ENCODE peak calls at places on chromosome 3, in six cellular contexts. F is H1, Z is IMR-90, E is neuronal stem cell, Q is H9, U is mesenchymal stem cell. A is an unnamed sample.

GRCh38 chr3:195872800-195873199 is 35.6 kb downstream of the TNK2 start:
- DNase-seq in F (no peak), Z (no peak), E (no peak), Q (no peak), U (no peak), A (no peak)

GRCh38 chr3:90015688-90016356 is 908.4 kb downstream of the EPHA3 start:
- DNase-seq in F (no peak), Z (peak; percentile 36), E (no peak), Q (no peak), U (peak; percentile 82), A (peak; percentile 94)

GRCh38 chr3:131544557-131544956 is 41.8 kb upstream of the MRPL3 start:
- DNase-seq in F (no peak), Z (no peak), E (no peak), Q (no peak), U (no peak), A (no peak)

GRCh38 chr3:161913786-161914389 is 417.3 kb downstream of the OTOL1 start:
- DNase-seq in F (no peak), Z (peak; percentile 71), E (no peak), Q (no peak), U (peak; percentile 87), A (no peak)

GRCh38 chr3:158106773-158107461 is 697 bp upstream of the SHOX2 start:
- DNase-seq in F (no peak), Z (no peak), E (no peak), Q (peak; percentile 67), U (peak; percentile 42), A (peak; percentile 80)

GRCh38 chr3:151443583-151443982 is 17.3 kb downstream of the IGSF10 start:
- DNase-seq in F (no peak), Z (no peak), E (peak; percentile 29), Q (no peak), U (no peak), A (peak; percentile 39)

GRCh38 chr3:4416427-4416826 is 50.6 kb downstream of the SUMF1 start:
- DNase-seq in F (no peak), Z (no peak), E (no peak), Q (no peak), U (no peak), A (no peak)

GRCh38 chr3:149720918-149721317 is 31.4 kb downstream of the COMMD2 start:
- DNase-seq in F (no peak), Z (no peak), E (no peak), Q (no peak), U (no peak), A (no peak)

GRCh38 chr3:141680620-141681389 is 57.3 kb upstream of the RNF7 start:
- DNase-seq in F (peak; percentile 13), Z (peak; percentile 68), E (no peak), Q (peak; percentile 47), U (peak; percentile 39), A (peak; percentile 80)

GRCh38 chr3:102529452-102529851 is 94.6 kb downstream of the ZPLD1 start:
- DNase-seq in F (peak; percentile 7), Z (peak; percentile 7), E (no peak), Q (peak; percentile 39), U (peak; percentile 21), A (peak; percentile 72)

GRCh38 chr3:102531686-102532085 is 96.9 kb downstream of the ZPLD1 start:
- DNase-seq in F (no peak), Z (no peak), E (no peak), Q (no peak), U (no peak), A (no peak)

GRCh38 chr3:102532901-102533300 is 98.1 kb downstream of the ZPLD1 start:
- DNase-seq in F (no peak), Z (peak; percentile 4), E (no peak), Q (no peak), U (peak; percentile 9), A (no peak)

GRCh38 chr3:102528727-102529126 is 93.9 kb downstream of the ZPLD1 start:
- DNase-seq in F (no peak), Z (no peak), E (no peak), Q (no peak), U (no peak), A (no peak)

GRCh38 chr3:102530443-102531195 is 95.8 kb downstream of the ZPLD1 start:
- DNase-seq in F (no peak), Z (peak; percentile 8), E (no peak), Q (no peak), U (peak; percentile 36), A (no peak)
- H2BK15ac ChIP-seq in F (no peak overlapping the region), Z (no peak overlapping the region), E (no peak overlapping the region), Q (no peak overlapping the region), U (no peak overlapping the region), A (no peak overlapping the region)

GRCh38 chr3:31444220-31445142 is 88.2 kb upstream of the STT3B start:
- DNase-seq in F (no peak), Z (no peak), E (no peak), Q (no peak), U (no peak), A (no peak)
- H3K23ac ChIP-seq in F (no peak overlapping the region), Z (no peak overlapping the region), E (no peak overlapping the region), Q (no peak overlapping the region), U (no peak overlapping the region), A (no peak overlapping the region)

GRCh38 chr3:30693470-30694120 is 87.2 kb downstream of the TGFBR2 start:
- DNase-seq in F (no peak), Z (peak; percentile 77), E (peak; percentile 45), Q (peak; percentile 56), U (peak; percentile 79), A (peak; percentile 86)
- H2BK15ac ChIP-seq in F (no peak overlapping the region), Z (no peak overlapping the region), E (no peak overlapping the region), Q (no peak overlapping the region), U (no peak overlapping the region), A (no peak overlapping the region)

DNA sequence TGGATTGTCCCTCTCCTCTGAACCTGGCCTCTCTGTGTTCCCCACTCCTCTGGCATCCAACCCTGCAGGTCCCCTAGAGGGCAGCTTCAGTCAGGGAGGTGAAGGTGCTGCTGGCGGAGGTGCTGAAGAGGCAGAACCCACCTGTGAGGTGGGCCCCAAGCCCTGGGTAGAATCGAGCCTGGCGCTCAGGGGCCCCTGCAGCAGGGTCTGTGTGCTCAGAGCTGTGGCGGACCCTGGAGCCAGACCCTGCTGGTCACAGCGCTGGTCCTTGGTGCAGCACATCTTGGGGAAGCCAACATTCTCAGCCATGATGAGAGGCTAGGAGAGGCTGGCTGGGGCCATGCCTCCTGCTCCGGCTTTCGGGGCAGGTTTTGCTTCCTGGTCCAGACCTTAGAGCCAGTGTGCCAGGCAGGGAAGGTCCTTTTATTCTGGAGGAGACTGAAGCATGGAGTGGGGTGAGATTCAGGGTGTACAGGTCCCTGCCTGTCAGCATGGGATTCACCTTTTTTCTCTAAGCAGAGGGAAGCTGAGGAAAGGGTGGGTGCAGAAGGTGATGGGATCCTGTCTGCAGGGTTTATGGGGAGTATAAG is 54.7 kb upstream of the TAMM41 start:
- DNase-seq in F (no peak), Z (no peak), E (no peak), Q (no peak), U (no peak), A (no peak)
- H3K23ac ChIP-seq in F (no peak overlapping the region), Z (no peak overlapping the region), E (no peak overlapping the region), Q (no peak overlapping the region), U (no peak overlapping the region), A (no peak overlapping the region)